ENCODE peak calls at places on chromosomes 1 and 21, in nine cellular contexts. I is CD4-positive, CD25-positive, alpha-beta regulatory T cell; F is H9; O is neural progenitor cell; W is astrocyte; G is K562; Z is aorta; T is fibroblast of lung; D is OCI-LY7. R is an unnamed sample.

GRCh38 chr1:60894121-60894520 is 188.2 kb upstream of the NFIA start:
- DNase-seq in I (no peak), F (no peak), O (peak; percentile 51), W (no peak), G (no peak), Z (no peak), T (no peak), D (no peak), R (no peak)

GRCh38 chr1:85406887-85407593 is 57.9 kb downstream of the DDAH1 start:
- DNase-seq in I (no peak), F (no peak), O (no peak), W (peak; percentile 96), G (no peak), Z (no peak), T (peak; percentile 95), D (no peak), R (peak; percentile 68)

GRCh38 chr1:162412002-162412401 is at the start of gene SH2D1B:
- DNase-seq in I (no peak), F (no peak), O (no peak), W (peak; percentile 33), G (no peak), Z (no peak), T (no peak), D (no peak), R (no peak)

GRCh38 chr1:110155878-110156522 is 5.7 kb downstream of the SLC6A17 start:
- DNase-seq in I (no peak), F (peak; percentile 82), O (peak; percentile 85), W (peak; percentile 42), G (peak; percentile 79), Z (peak; percentile 87), T (peak; percentile 56), D (peak; percentile 19), R (peak; percentile 18)

GRCh38 chr1:68228833-68229232 is 3.5 kb downstream of the WLS start:
- DNase-seq in I (no peak), F (no peak), O (peak; percentile 19), W (no peak), G (no peak), Z (no peak), T (peak; percentile 81), D (no peak), R (no peak)

GRCh38 chr1:183303901-183304300 is 114.3 kb downstream of the NMNAT2 start:
- DNase-seq in I (no peak), F (no peak), O (no peak), W (no peak), G (no peak), Z (no peak), T (peak; percentile 36), D (no peak), R (peak; percentile 33)

GRCh38 chr21:35226302-35226701 is 177.2 kb upstream of the RUNX1 start:
- DNase-seq in I (no peak), F (no peak), O (peak; percentile 38), W (peak; percentile 43), G (no peak), Z (no peak), T (peak; percentile 95), D (no peak), R (no peak)

GRCh38 chr1:3577300-3577699 is 34.0 kb downstream of the MEGF6 start:
- DNase-seq in I (no peak), F (no peak), O (no peak), W (peak; percentile 84), G (no peak), Z (no peak), T (peak; percentile 68), D (no peak), R (no peak)

GRCh38 chr1:41396084-41396483 is 34.9 kb downstream of the FOXO6 start:
- DNase-seq in I (no peak), F (no peak), O (no peak), W (no peak), G (no peak), Z (no peak), T (no peak), D (no peak), R (no peak)

GRCh38 chr1:194705123-194705522 is 1518.7 kb upstream of the B3GALT2 start:
- DNase-seq in I (no peak), F (no peak), O (no peak), W (peak; percentile 23), G (no peak), Z (no peak), T (peak; percentile 81), D (no peak), R (no peak)

GRCh38 chr1:86939406-86939805 is 25.0 kb downstream of the HS2ST1 start:
- DNase-seq in I (no peak), F (no peak), O (no peak), W (no peak), G (peak; percentile 22), Z (no peak), T (no peak), D (no peak), R (no peak)

GRCh38 chr1:226891846-226892533 is 21.6 kb downstream of the PSEN2 start:
- DNase-seq in I (no peak), F (no peak), O (no peak), W (no peak), G (no peak), Z (peak; percentile 58), T (no peak), D (no peak), R (no peak)

GRCh38 chr1:245091171-245091621 is 63.6 kb upstream of the KIF26B start:
- DNase-seq in I (no peak), F (no peak), O (no peak), W (peak; percentile 42), G (no peak), Z (no peak), T (peak; percentile 12), D (no peak), R (peak; percentile 98)

GRCh38 chr1:200366577-200367253 is 43.1 kb downstream of the ZNF281 start:
- DNase-seq in I (no peak), F (no peak), O (no peak), W (no peak), G (no peak), Z (no peak), T (no peak), D (no peak), R (no peak)

GRCh38 chr1:52296345-52296744 is 69.7 kb downstream of the CC2D1B start:
- DNase-seq in I (no peak), F (no peak), O (peak; percentile 56), W (peak; percentile 46), G (peak; percentile 48), Z (no peak), T (peak; percentile 74), D (peak; percentile 41), R (peak; percentile 35)

GRCh38 chr1:156474966-156475365 is 25.6 kb downstream of the MEF2D start:
- DNase-seq in I (no peak), F (no peak), O (no peak), W (no peak), G (no peak), Z (peak; percentile 61), T (no peak), D (no peak), R (no peak)
- H3K27ac ChIP-seq in I (peak overlapping the region; percentile 36), F (no peak overlapping the region), O (no peak overlapping the region), W (no peak overlapping the region), G (no peak overlapping the region), Z (no peak overlapping the region), T (peak overlapping the region; percentile 97), D (no peak overlapping the region), R (no peak overlapping the region)

GRCh38 chr1:54398963-54399528 is 7.1 kb downstream of the SSBP3 start:
- DNase-seq in I (no peak), F (no peak), O (no peak), W (no peak), G (no peak), Z (no peak), T (no peak), D (no peak), R (no peak)

GRCh38 chr1:54399765-54400164 is 6.4 kb downstream of the SSBP3 start:
- DNase-seq in I (no peak), F (no peak), O (no peak), W (no peak), G (no peak), Z (no peak), T (no peak), D (no peak), R (no peak)

GRCh38 chr1:54397980-54398379 is 8.2 kb downstream of the SSBP3 start:
- DNase-seq in I (no peak), F (no peak), O (no peak), W (no peak), G (no peak), Z (no peak), T (no peak), D (no peak), R (no peak)

GRCh38 chr1:54401799-54402198 is 4.4 kb downstream of the SSBP3 start:
- DNase-seq in I (no peak), F (no peak), O (no peak), W (no peak), G (no peak), Z (no peak), T (no peak), D (no peak), R (no peak)

GRCh38 chr1:54400321-54400720 is 5.9 kb downstream of the SSBP3 start:
- DNase-seq in I (no peak), F (no peak), O (no peak), W (no peak), G (no peak), Z (no peak), T (no peak), D (no peak), R (no peak)
- H3K4me1 ChIP-seq in I (peaks cover 23% of the 10 kb centered on the region), F (no peaks in the 10 kb centered on the region), O (peaks cover 22% of the 10 kb centered on the region), W (peaks cover 22% of the 10 kb centered on the region), G (peaks cover 39% of the 10 kb centered on the region), Z (peaks cover 3% of the 10 kb centered on the region), T (peaks cover 2% of the 10 kb centered on the region), D (peaks cover 27% of the 10 kb centered on the region), R (peaks cover 15% of the 10 kb centered on the region)

GRCh38 chr1:234400773-234401172 is 27.5 kb downstream of the COA6 start:
- DNase-seq in I (no peak), F (no peak), O (no peak), W (no peak), G (no peak), Z (no peak), T (no peak), D (no peak), R (no peak)
- H3K27ac ChIP-seq in I (peak overlapping the region; percentile 76), F (no peak overlapping the region), O (no peak overlapping the region), W (no peak overlapping the region), G (no peak overlapping the region), Z (no peak overlapping the region), T (no peak overlapping the region), D (no peak overlapping the region), R (no peak overlapping the region)

GRCh38 chr1:202283991-202284390 is 57.7 kb downstream of the UBE2T start:
- DNase-seq in I (no peak), F (no peak), O (no peak), W (peak; percentile 82), G (no peak), Z (no peak), T (peak; percentile 39), D (no peak), R (peak; percentile 87)

GRCh38 chr1:202281316-202282016 is 60.3 kb downstream of the UBE2T start:
- DNase-seq in I (no peak), F (no peak), O (no peak), W (peak; percentile 87), G (no peak), Z (no peak), T (peak; percentile 64), D (no peak), R (no peak)

GRCh38 chr1:202283379-202283844 is 58.3 kb downstream of the UBE2T start:
- DNase-seq in I (no peak), F (no peak), O (no peak), W (peak; percentile 89), G (no peak), Z (no peak), T (peak; percentile 58), D (peak; percentile 47), R (peak; percentile 98)

GRCh38 chr1:202282017-202282335 is 59.8 kb downstream of the UBE2T start:
- DNase-seq in I (no peak), F (no peak), O (no peak), W (no peak), G (no peak), Z (no peak), T (no peak), D (no peak), R (peak; percentile 30)

GRCh38 chr1:202282596-202283283 is 59.0 kb downstream of the UBE2T start:
- DNase-seq in I (no peak), F (no peak), O (no peak), W (no peak), G (no peak), Z (no peak), T (no peak), D (no peak), R (no peak)
- H3K4me1 ChIP-seq in I (peaks cover 13% of the 10 kb centered on the region), F (peaks cover 3% of the 10 kb centered on the region), O (no peaks in the 10 kb centered on the region), W (peaks cover 61% of the 10 kb centered on the region), G (no peaks in the 10 kb centered on the region), Z (peaks cover 15% of the 10 kb centered on the region), T (peaks cover 35% of the 10 kb centered on the region), D (peaks cover 12% of the 10 kb centered on the region), R (peaks cover 49% of the 10 kb centered on the region)

R was measured in foreskin keratinocyte.